ENCODE peak calls at places on chromosomes 3 and 15, in ten cellular contexts. N is GM04504; X is psoas muscle; E is CD4-positive, alpha-beta T cell; Q is mesendoderm; K is T-cell; C is cerebellar cortex; S is amygdala; I is ovary; O is stimulated activated CD4-positive, alpha-beta T cell treated with anti-CD3 and anti-CD28 coated beads, TNF-alpha, amount 100 ng/mL, for 1 hour. U is an unnamed sample.

GRCh38 chr3:10248984-10249748 is 907 bp downstream of the TATDN2 start:
- DNase-seq in Q (peak; percentile 45), N (no peak), S (no peak), O (no peak), C (peak; percentile 20), E (peak; percentile 45), X (peak; percentile 64), K (peak; percentile 22), I (peak; percentile 54), U (peak; percentile 33)

GRCh38 chr15:78061963-78062427 is 15.5 kb downstream of the TBC1D2B start:
- DNase-seq in I (no peak), E (peak; percentile 29), X (no peak), K (no peak), S (no peak), N (no peak), C (no peak), Q (peak; percentile 42), O (no peak), U (peak; percentile 52)

GRCh38 chr15:96201696-96202095 is 128.8 kb upstream of the NR2F2 start:
- DNase-seq in C (no peak), S (no peak), E (no peak), K (no peak), N (no peak), I (no peak), O (no peak), Q (no peak), X (no peak), U (no peak)

GRCh38 chr3:13851997-13852637 is 27.8 kb downstream of the WNT7A start:
- DNase-seq in Q (no peak), O (no peak), C (no peak), K (no peak), X (no peak), N (no peak), S (no peak), I (no peak), E (no peak), U (no peak)

GRCh38 chr15:67917636-67918035 is 77.8 kb upstream of the RNU6-1 start:
- DNase-seq in E (no peak), C (no peak), S (no peak), Q (peak; percentile 59), N (no peak), O (no peak), X (no peak), K (no peak), I (no peak), U (no peak)

GRCh38 chr3:141878326-141878725 is 1.9 kb downstream of the ATP1B3 start:
- DNase-seq in X (no peak), S (no peak), N (no peak), Q (no peak), E (no peak), C (no peak), O (no peak), I (no peak), K (no peak), U (no peak)

GRCh38 chr3:13703071-13703470 is 154.1 kb downstream of the FBLN2 start:
- DNase-seq in I (no peak), S (no peak), K (no peak), N (no peak), O (no peak), E (no peak), Q (no peak), X (no peak), C (no peak), U (no peak)

GRCh38 chr15:88998980-88999713 is 86.0 kb upstream of the MFGE8 start:
- DNase-seq in N (no peak), K (no peak), Q (peak; percentile 72), X (no peak), O (no peak), E (no peak), I (no peak), C (no peak), S (no peak), U (no peak)

GRCh38 chr3:108462899-108463298 is 47.5 kb downstream of the MYH15 start:
- DNase-seq in S (no peak), C (no peak), Q (no peak), N (no peak), E (no peak), O (no peak), I (no peak), X (no peak), K (no peak), U (no peak)

GRCh38 chr3:49465269-49466034 is 4.6 kb upstream of the DAG1 start:
- DNase-seq in C (no peak), N (no peak), I (no peak), Q (peak; percentile 70), S (no peak), K (no peak), E (no peak), X (no peak), O (no peak), U (no peak)

GRCh38 chr15:45773149-45773548 is 138.3 kb downstream of the SQOR start:
- DNase-seq in K (no peak), O (no peak), I (no peak), X (no peak), S (no peak), N (no peak), E (no peak), C (no peak), Q (no peak), U (no peak)